ENCODE peak calls at places on chromosomes 7 and 10, in eight cellular contexts. One of them, this sample, is unnamed.

GRCh38 chr10:125087191-125087896 is 73.0 kb downstream of the CTBP2 start:
- DNase-seq in psoas muscle: no peak
- DNase-seq in brain microvascular endothelial cell: no peak
- DNase-seq in cardiac fibroblast: no peak
- DNase-seq in AG04450: no peak
- DNase-seq in GM12865: no peak
- DNase-seq in left ventricle myocardium inferior: no peak
- DNase-seq in ascending aorta: no peak
- DNase-seq in this sample: no peak

GRCh38 chr10:25175527-25176420 is 973 bp downstream of the GPR158 start:
- DNase-seq in psoas muscle: no peak
- DNase-seq in brain microvascular endothelial cell: no peak
- DNase-seq in cardiac fibroblast: no peak
- DNase-seq in AG04450: no peak
- DNase-seq in GM12865: no peak
- DNase-seq in left ventricle myocardium inferior: no peak
- DNase-seq in ascending aorta: no peak
- DNase-seq in this sample: no peak

GRCh38 chr10:53314856-53315255 is 542.3 kb upstream of the MBL2 start:
- DNase-seq in psoas muscle: no peak
- DNase-seq in brain microvascular endothelial cell: peak; percentile 99
- DNase-seq in cardiac fibroblast: peak; percentile 96
- DNase-seq in AG04450: peak; percentile 77
- DNase-seq in GM12865: no peak
- DNase-seq in left ventricle myocardium inferior: no peak
- DNase-seq in ascending aorta: no peak
- DNase-seq in this sample: peak; percentile 31

GRCh38 chr7:55572378-55573233 is at the start of gene VOPP1:
- DNase-seq in psoas muscle: peak; percentile 77
- DNase-seq in brain microvascular endothelial cell: peak; percentile 15
- DNase-seq in cardiac fibroblast: peak; percentile 54
- DNase-seq in AG04450: no peak
- DNase-seq in GM12865: peak; percentile 84
- DNase-seq in left ventricle myocardium inferior: peak; percentile 69
- DNase-seq in ascending aorta: peak; percentile 26
- DNase-seq in this sample: no peak

GRCh38 chr7:150753826-150754603 is 16.8 kb downstream of the GIMAP5 start:
- DNase-seq in psoas muscle: no peak
- DNase-seq in brain microvascular endothelial cell: no peak
- DNase-seq in cardiac fibroblast: peak; percentile 6
- DNase-seq in AG04450: no peak
- DNase-seq in GM12865: peak; percentile 67
- DNase-seq in left ventricle myocardium inferior: no peak
- DNase-seq in ascending aorta: no peak
- DNase-seq in this sample: no peak

GRCh38 chr10:9656386-9656785 is 1361.3 kb upstream of the CELF2 start:
- DNase-seq in psoas muscle: no peak
- DNase-seq in brain microvascular endothelial cell: no peak
- DNase-seq in cardiac fibroblast: no peak
- DNase-seq in AG04450: no peak
- DNase-seq in GM12865: no peak
- DNase-seq in left ventricle myocardium inferior: no peak
- DNase-seq in ascending aorta: no peak
- DNase-seq in this sample: no peak

GRCh38 chr10:72009430-72010081 is 45.4 kb downstream of the CHST3 start:
- DNase-seq in psoas muscle: peak; percentile 93
- DNase-seq in brain microvascular endothelial cell: peak; percentile 80
- DNase-seq in cardiac fibroblast: peak; percentile 98
- DNase-seq in AG04450: peak; percentile 85
- DNase-seq in GM12865: no peak
- DNase-seq in left ventricle myocardium inferior: peak; percentile 85
- DNase-seq in ascending aorta: peak; percentile 93
- DNase-seq in this sample: peak; percentile 94

GRCh38 chr7:99340659-99341058 is 15.0 kb downstream of the ARPC1A start:
- DNase-seq in psoas muscle: no peak
- DNase-seq in brain microvascular endothelial cell: peak; percentile 48
- DNase-seq in cardiac fibroblast: no peak
- DNase-seq in AG04450: no peak
- DNase-seq in GM12865: no peak
- DNase-seq in left ventricle myocardium inferior: no peak
- DNase-seq in ascending aorta: no peak
- DNase-seq in this sample: no peak

GRCh38 chr10:11589738-11590137 is 21.7 kb downstream of the USP6NL start:
- DNase-seq in psoas muscle: no peak
- DNase-seq in brain microvascular endothelial cell: no peak
- DNase-seq in cardiac fibroblast: no peak
- DNase-seq in AG04450: no peak
- DNase-seq in GM12865: no peak
- DNase-seq in left ventricle myocardium inferior: no peak
- DNase-seq in ascending aorta: no peak
- DNase-seq in this sample: no peak

GRCh38 chr7:157000047-157000726 is 10.3 kb downstream of the MNX1 start:
- DNase-seq in psoas muscle: no peak
- DNase-seq in brain microvascular endothelial cell: no peak
- DNase-seq in cardiac fibroblast: no peak
- DNase-seq in AG04450: no peak
- DNase-seq in GM12865: no peak
- DNase-seq in left ventricle myocardium inferior: no peak
- DNase-seq in ascending aorta: no peak
- DNase-seq in this sample: no peak

GRCh38 chr7:156998988-156999610 is 11.4 kb downstream of the MNX1 start:
- DNase-seq in psoas muscle: no peak
- DNase-seq in brain microvascular endothelial cell: no peak
- DNase-seq in cardiac fibroblast: no peak
- DNase-seq in AG04450: no peak
- DNase-seq in GM12865: no peak
- DNase-seq in left ventricle myocardium inferior: no peak
- DNase-seq in ascending aorta: no peak
- DNase-seq in this sample: no peak

GRCh38 chr7:157001920-157002818 is 8.3 kb downstream of the MNX1 start:
- DNase-seq in psoas muscle: no peak
- DNase-seq in brain microvascular endothelial cell: no peak
- DNase-seq in cardiac fibroblast: no peak
- DNase-seq in AG04450: no peak
- DNase-seq in GM12865: no peak
- DNase-seq in left ventricle myocardium inferior: no peak
- DNase-seq in ascending aorta: no peak
- DNase-seq in this sample: no peak

GRCh38 chr7:157000741-157001653 is 9.5 kb downstream of the MNX1 start:
- DNase-seq in psoas muscle: no peak
- DNase-seq in brain microvascular endothelial cell: no peak
- DNase-seq in cardiac fibroblast: no peak
- DNase-seq in AG04450: no peak
- DNase-seq in GM12865: no peak
- DNase-seq in left ventricle myocardium inferior: no peak
- DNase-seq in ascending aorta: no peak
- DNase-seq in this sample: no peak

GRCh38 chr7:156999611-157000046 is 10.8 kb downstream of the MNX1 start:
- DNase-seq in psoas muscle: no peak
- DNase-seq in brain microvascular endothelial cell: no peak
- DNase-seq in cardiac fibroblast: no peak
- DNase-seq in AG04450: no peak
- DNase-seq in GM12865: no peak
- DNase-seq in left ventricle myocardium inferior: no peak
- DNase-seq in ascending aorta: no peak
- DNase-seq in this sample: no peak
- H3K4me3 ChIP-seq in psoas muscle: peak overlapping the region; percentile 52
- H3K4me3 ChIP-seq in brain microvascular endothelial cell: no peak overlapping the region
- H3K4me3 ChIP-seq in cardiac fibroblast: no peak overlapping the region
- H3K4me3 ChIP-seq in AG04450: peak overlapping the region; percentile 25
- H3K4me3 ChIP-seq in GM12865: no peak overlapping the region
- H3K4me3 ChIP-seq in left ventricle myocardium inferior: peak overlapping the region; percentile 62
- H3K4me3 ChIP-seq in ascending aorta: peak overlapping the region; percentile 64
- H3K4me3 ChIP-seq in this sample: no peak overlapping the region

GRCh38 chr7:130750774-130751173 is 16.8 kb upstream of the KLF14 start:
- DNase-seq in psoas muscle: no peak
- DNase-seq in brain microvascular endothelial cell: no peak
- DNase-seq in cardiac fibroblast: no peak
- DNase-seq in AG04450: no peak
- DNase-seq in GM12865: no peak
- DNase-seq in left ventricle myocardium inferior: no peak
- DNase-seq in ascending aorta: no peak
- DNase-seq in this sample: no peak
- TF ChIP-seq CTCF in psoas muscle: no peak
- TF ChIP-seq CTCF in brain microvascular endothelial cell: no peak
- TF ChIP-seq CTCF in cardiac fibroblast: no peak
- TF ChIP-seq CTCF in AG04450: no peak
- TF ChIP-seq CTCF in GM12865: no peak
- TF ChIP-seq CTCF in left ventricle myocardium inferior: no peak
- TF ChIP-seq CTCF in ascending aorta: no peak
- TF ChIP-seq CTCF in this sample: no peak

GRCh38 chr10:73094986-73095478 is 1.6 kb downstream of the P4HA1 start:
- DNase-seq in psoas muscle: no peak
- DNase-seq in brain microvascular endothelial cell: no peak
- DNase-seq in cardiac fibroblast: peak; percentile 27
- DNase-seq in AG04450: no peak
- DNase-seq in GM12865: no peak
- DNase-seq in left ventricle myocardium inferior: no peak
- DNase-seq in ascending aorta: no peak
- DNase-seq in this sample: no peak
- H3K4me3 ChIP-seq in psoas muscle: peak overlapping the region; percentile 70
- H3K4me3 ChIP-seq in brain microvascular endothelial cell: peak overlapping the region; percentile 97
- H3K4me3 ChIP-seq in cardiac fibroblast: peak overlapping the region; percentile 98
- H3K4me3 ChIP-seq in AG04450: peak overlapping the region; percentile 90
- H3K4me3 ChIP-seq in GM12865: peak overlapping the region; percentile 91
- H3K4me3 ChIP-seq in left ventricle myocardium inferior: peak overlapping the region; percentile 78
- H3K4me3 ChIP-seq in ascending aorta: peak overlapping the region; percentile 87
- H3K4me3 ChIP-seq in this sample: peak overlapping the region; percentile 74

DNA sequence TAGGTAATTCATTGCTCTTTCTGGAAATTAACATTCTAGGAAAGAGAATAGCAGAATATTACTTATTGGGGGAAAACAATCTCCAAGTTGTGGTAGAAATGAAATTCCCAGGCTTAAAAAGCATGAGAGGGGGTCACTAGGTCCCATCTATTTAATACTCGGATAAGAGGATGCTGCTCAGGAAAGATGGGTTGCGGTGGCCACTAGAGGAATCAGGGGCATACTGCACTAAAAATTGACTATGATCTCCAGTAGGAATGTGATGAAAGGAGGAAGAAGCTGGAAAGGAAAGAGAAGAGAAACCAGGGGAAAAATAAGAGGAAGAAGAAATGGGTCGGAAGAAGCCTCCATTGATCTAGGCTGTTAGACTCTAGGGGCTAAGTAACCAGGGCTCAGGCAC is 192.8 kb downstream of the GPAM start:
- DNase-seq in psoas muscle: no peak
- DNase-seq in brain microvascular endothelial cell: no peak
- DNase-seq in cardiac fibroblast: peak; percentile 26
- DNase-seq in AG04450: no peak
- DNase-seq in GM12865: no peak
- DNase-seq in left ventricle myocardium inferior: no peak
- DNase-seq in ascending aorta: no peak
- DNase-seq in this sample: no peak
- TF ChIP-seq CTCF in psoas muscle: no peak
- TF ChIP-seq CTCF in brain microvascular endothelial cell: no peak
- TF ChIP-seq CTCF in cardiac fibroblast: peak; percentile 42
- TF ChIP-seq CTCF in AG04450: no peak
- TF ChIP-seq CTCF in GM12865: no peak
- TF ChIP-seq CTCF in left ventricle myocardium inferior: peak; percentile 13
- TF ChIP-seq CTCF in ascending aorta: peak; percentile 18
- TF ChIP-seq CTCF in this sample: no peak

GRCh38 chr7:7103343-7104313 is 78.7 kb upstream of the C1GALT1 start:
- DNase-seq in psoas muscle: no peak
- DNase-seq in brain microvascular endothelial cell: peak; percentile 24
- DNase-seq in cardiac fibroblast: peak; percentile 87
- DNase-seq in AG04450: peak; percentile 20
- DNase-seq in GM12865: peak; percentile 73
- DNase-seq in left ventricle myocardium inferior: no peak
- DNase-seq in ascending aorta: no peak
- DNase-seq in this sample: peak; percentile 61
- H3K4me3 ChIP-seq in psoas muscle: no peak overlapping the region
- H3K4me3 ChIP-seq in brain microvascular endothelial cell: no peak overlapping the region
- H3K4me3 ChIP-seq in cardiac fibroblast: no peak overlapping the region
- H3K4me3 ChIP-seq in AG04450: no peak overlapping the region
- H3K4me3 ChIP-seq in GM12865: no peak overlapping the region
- H3K4me3 ChIP-seq in left ventricle myocardium inferior: peak overlapping the region; percentile 30
- H3K4me3 ChIP-seq in ascending aorta: peak overlapping the region; percentile 20
- H3K4me3 ChIP-seq in this sample: no peak overlapping the region

GRCh38 chr10:5685764-5686240 is 1.2 kb downstream of the TASOR2 start:
- DNase-seq in psoas muscle: no peak
- DNase-seq in brain microvascular endothelial cell: no peak
- DNase-seq in cardiac fibroblast: peak; percentile 29
- DNase-seq in AG04450: no peak
- DNase-seq in GM12865: no peak
- DNase-seq in left ventricle myocardium inferior: no peak
- DNase-seq in ascending aorta: no peak
- DNase-seq in this sample: no peak
- TF ChIP-seq CTCF in psoas muscle: no peak
- TF ChIP-seq CTCF in brain microvascular endothelial cell: no peak
- TF ChIP-seq CTCF in cardiac fibroblast: no peak
- TF ChIP-seq CTCF in AG04450: no peak
- TF ChIP-seq CTCF in GM12865: no peak
- TF ChIP-seq CTCF in left ventricle myocardium inferior: no peak
- TF ChIP-seq CTCF in ascending aorta: no peak
- TF ChIP-seq CTCF in this sample: no peak